ENCODE peak calls at places on chromosome 13, in ten cellular contexts. X, M, G, D, I, R, F, U, B and S are unnamed samples.

GRCh38 chr13:83621765-83622421 is 260.4 kb downstream of the SLITRK1 start:
- DNase-seq in D (no peak), U (no peak), R (no peak), I (no peak), X (no peak), M (no peak), F (no peak), B (no peak), G (no peak), S (no peak)

GRCh38 chr13:110874508-110874960 is 40.3 kb downstream of the ANKRD10 start:
- DNase-seq in G (peak), I (peak), F (peak), R (peak), M (peak), X (peak), D (peak), B (peak), U (peak), S (peak)

GRCh38 chr13:50529154-50529882 is 314.2 kb downstream of the DLEU7 start:
- DNase-seq in I (peak), B (peak), U (peak), X (no peak), R (peak), D (peak), M (peak), G (peak), F (peak), S (no peak)

GRCh38 chr13:70366720-70367119 is 258.5 kb upstream of the KLHL1 start:
- DNase-seq in I (no peak), X (no peak), U (no peak), R (no peak), F (no peak), B (no peak), D (no peak), G (no peak), M (no peak), S (no peak)

GRCh38 chr13:45100855-45101254 is 19.5 kb upstream of the GTF2F2 start:
- DNase-seq in U (no peak), X (no peak), R (peak), F (no peak), G (no peak), B (no peak), D (no peak), M (no peak), I (no peak), S (no peak)

GRCh38 chr13:74662895-74663294 is 528.7 kb upstream of the KLF12 start:
- DNase-seq in R (no peak), F (no peak), M (no peak), U (no peak), B (no peak), I (no peak), G (no peak), X (no peak), D (no peak), S (no peak)

GRCh38 chr13:32228330-32229041 is 86.7 kb downstream of the ZAR1L start:
- DNase-seq in F (no peak), D (peak), R (no peak), G (no peak), X (no peak), I (no peak), U (no peak), M (no peak), B (no peak), S (no peak)

GRCh38 chr13:80242728-80243427 is 98.0 kb downstream of the SPRY2 start:
- DNase-seq in G (no peak), F (no peak), R (no peak), B (no peak), D (no peak), I (no peak), M (no peak), X (no peak), U (no peak), S (no peak)

GRCh38 chr13:110506859-110507566 is 54.5 kb downstream of the RAB20 start:
- DNase-seq in F (no peak), G (no peak), U (peak), X (no peak), M (peak), D (peak), I (no peak), B (no peak), R (no peak), S (no peak)

GRCh38 chr13:71906438-71906837 is 39.4 kb upstream of the DACH1 start:
- DNase-seq in F (peak), U (no peak), I (no peak), B (no peak), M (no peak), X (no peak), R (no peak), D (no peak), G (no peak), S (no peak)

GRCh38 chr13:39418424-39418823 is 184.6 kb downstream of the LHFPL6 start:
- DNase-seq in M (no peak), R (no peak), X (no peak), F (no peak), D (no peak), G (no peak), I (no peak), U (no peak), B (peak), S (no peak)

GRCh38 chr13:94217370-94217769 is 262.1 kb downstream of the DCT start:
- DNase-seq in F (no peak), R (no peak), D (no peak), U (no peak), M (no peak), B (no peak), I (no peak), G (no peak), X (no peak), S (no peak)

GRCh38 chr13:42990991-42991891 is 800 bp downstream of the EPSTI1 start:
- DNase-seq in F (no peak), U (no peak), D (no peak), M (no peak), I (no peak), X (no peak), R (no peak), G (no peak), B (no peak), S (no peak)

GRCh38 chr13:87259479-87260083 is 411.6 kb upstream of the SLITRK5 start:
- DNase-seq in B (peak), D (peak), X (no peak), F (peak), R (peak), M (no peak), I (no peak), G (peak), U (no peak), S (peak)

GRCh38 chr13:23570931-23571330 is 719 bp downstream of the TNFRSF19 start:
- DNase-seq in B (no peak), X (no peak), M (no peak), U (no peak), D (no peak), G (no peak), I (no peak), F (no peak), R (no peak), S (no peak)

GRCh38 chr13:111906816-111907215 is 160.1 kb upstream of the SOX1 start:
- DNase-seq in F (no peak), B (no peak), D (no peak), I (no peak), G (no peak), U (no peak), R (no peak), X (peak), M (no peak), S (no peak)

GRCh38 chr13:94658926-94659649 is 53.3 kb downstream of the SOX21 start:
- DNase-seq in M (no peak), G (no peak), F (no peak), D (no peak), R (no peak), U (no peak), X (no peak), I (no peak), B (no peak), S (no peak)

GRCh38 chr13:23159205-23159586 is 21.6 kb upstream of the SGCG start:
- DNase-seq in X (no peak), G (peak), M (no peak), F (peak), D (peak), R (no peak), U (no peak), B (peak), I (no peak), S (peak)

GRCh38 chr13:32863596-32863995 is 152.6 kb upstream of the KL start:
- DNase-seq in B (no peak), G (peak), D (no peak), U (no peak), I (no peak), R (no peak), X (no peak), M (no peak), F (no peak), S (no peak)

GRCh38 chr13:107205318-107206112 is 637.6 kb upstream of the ARGLU1 start:
- DNase-seq in G (peak), U (peak), F (peak), B (peak), I (peak), D (peak), R (peak), X (peak), M (no peak), S (peak)

GRCh38 chr13:70959376-70959775 is 851.1 kb upstream of the KLHL1 start:
- DNase-seq in D (no peak), X (no peak), R (no peak), B (peak), M (no peak), G (no peak), F (no peak), I (no peak), U (no peak), S (no peak)

GRCh38 chr13:112869202-112870061 is 99.6 kb upstream of the MCF2L start:
- DNase-seq in M (peak), B (peak), G (no peak), F (no peak), D (no peak), R (no peak), U (no peak), X (no peak), I (no peak), S (no peak)

GRCh38 chr13:66992183-66992582 is 238.0 kb downstream of the PCDH9 start:
- DNase-seq in M (peak), I (peak), D (no peak), F (peak), B (peak), U (no peak), R (peak), G (no peak), X (no peak), S (no peak)

GRCh38 chr13:67101730-67102467 is 128.2 kb downstream of the PCDH9 start:
- DNase-seq in M (no peak), R (peak), G (no peak), X (no peak), I (peak), B (no peak), F (no peak), U (no peak), D (no peak), S (no peak)

GRCh38 chr13:42702726-42703125 is 78.7 kb upstream of the FAM216B start:
- DNase-seq in X (no peak), R (no peak), B (no peak), G (no peak), F (no peak), I (peak), M (no peak), D (no peak), U (no peak), S (no peak)

GRCh38 chr13:113763961-113764792 is 5.2 kb downstream of the TMEM255B start:
- DNase-seq in B (no peak), G (no peak), M (no peak), D (no peak), X (no peak), F (no peak), R (no peak), I (no peak), U (no peak), S (no peak)

GRCh38 chr13:53074119-53074518 is 45.5 kb downstream of the OLFM4 start:
- DNase-seq in D (no peak), B (no peak), I (no peak), M (no peak), F (no peak), X (no peak), G (no peak), R (no peak), U (no peak), S (no peak)

GRCh38 chr13:96984061-96984508 is 10.2 kb downstream of the OXGR1 start:
- DNase-seq in I (peak), G (peak), B (peak), F (no peak), X (no peak), M (no peak), U (peak), R (peak), D (peak), S (peak)

GRCh38 chr13:47291116-47291656 is 394.3 kb upstream of the HTR2A start:
- DNase-seq in I (no peak), G (no peak), R (no peak), B (no peak), M (no peak), X (no peak), F (no peak), U (no peak), D (no peak), S (no peak)

GRCh38 chr13:94556646-94557045 is 39.3 kb downstream of the TGDS start:
- DNase-seq in B (no peak), U (no peak), M (no peak), X (no peak), G (no peak), R (no peak), I (no peak), F (no peak), D (no peak), S (no peak)

GRCh38 chr13:26943748-26944147 is 183.2 kb upstream of the GPR12 start:
- DNase-seq in I (no peak), F (no peak), R (no peak), G (no peak), B (no peak), D (no peak), M (no peak), X (no peak), U (no peak), S (no peak)

GRCh38 chr13:25046985-25047660 is 48.8 kb upstream of the PABPC3 start:
- DNase-seq in B (no peak), D (no peak), I (peak), F (no peak), R (peak), G (peak), U (no peak), M (peak), X (no peak), S (peak)

GRCh38 chr13:82062772-82063171 is 1721.8 kb upstream of the SPRY2 start:
- DNase-seq in I (no peak), B (no peak), G (no peak), X (no peak), R (no peak), D (no peak), U (no peak), F (no peak), M (peak), S (no peak)